ENCODE peak calls at places on chromosomes 13 and 19, in seven cellular contexts. One of them, this sample, is unnamed.

GRCh38 chr13:113209336-113209879 is at the start of gene CUL4A:
- DNase-seq in fibroblast of the conjunctiva: no peak
- DNase-seq in NCI-H2029: peak
- DNase-seq in CD8-positive, alpha-beta memory T cell: peak
- DNase-seq in left ventricle myocardium superior: peak
- DNase-seq in activated CD4-positive, CD25-positive, alpha-beta regulatory T cell: peak
- DNase-seq in Peyer's patch: peak
- DNase-seq in this sample: peak

GRCh38 chr19:862529-863304 is 3.3 kb downstream of the CFD start:
- DNase-seq in fibroblast of the conjunctiva: no peak
- DNase-seq in NCI-H2029: peak
- DNase-seq in CD8-positive, alpha-beta memory T cell: peak
- DNase-seq in left ventricle myocardium superior: peak
- DNase-seq in activated CD4-positive, CD25-positive, alpha-beta regulatory T cell: peak
- DNase-seq in Peyer's patch: peak
- DNase-seq in this sample: no peak

GRCh38 chr13:41610426-41610825 is 153.1 kb downstream of the RGCC start:
- DNase-seq in fibroblast of the conjunctiva: peak
- DNase-seq in NCI-H2029: peak
- DNase-seq in CD8-positive, alpha-beta memory T cell: no peak
- DNase-seq in left ventricle myocardium superior: peak
- DNase-seq in activated CD4-positive, CD25-positive, alpha-beta regulatory T cell: no peak
- DNase-seq in Peyer's patch: no peak
- DNase-seq in this sample: no peak

GRCh38 chr19:22427587-22428298 is 5.6 kb upstream of the ZNF98 start:
- DNase-seq in fibroblast of the conjunctiva: no peak
- DNase-seq in NCI-H2029: no peak
- DNase-seq in CD8-positive, alpha-beta memory T cell: no peak
- DNase-seq in left ventricle myocardium superior: no peak
- DNase-seq in activated CD4-positive, CD25-positive, alpha-beta regulatory T cell: no peak
- DNase-seq in Peyer's patch: no peak
- DNase-seq in this sample: no peak

GRCh38 chr19:2300533-2300932 is 7.4 kb downstream of the LINGO3 start:
- DNase-seq in fibroblast of the conjunctiva: no peak
- DNase-seq in NCI-H2029: no peak
- DNase-seq in CD8-positive, alpha-beta memory T cell: no peak
- DNase-seq in left ventricle myocardium superior: no peak
- DNase-seq in activated CD4-positive, CD25-positive, alpha-beta regulatory T cell: no peak
- DNase-seq in Peyer's patch: no peak
- DNase-seq in this sample: no peak

GRCh38 chr19:46606681-46607440 is 5.7 kb downstream of the CALM3 start:
- DNase-seq in fibroblast of the conjunctiva: no peak
- DNase-seq in NCI-H2029: no peak
- DNase-seq in CD8-positive, alpha-beta memory T cell: no peak
- DNase-seq in left ventricle myocardium superior: peak
- DNase-seq in activated CD4-positive, CD25-positive, alpha-beta regulatory T cell: no peak
- DNase-seq in Peyer's patch: no peak
- DNase-seq in this sample: no peak

GRCh38 chr13:40611004-40611403 is 55.4 kb downstream of the FOXO1 start:
- DNase-seq in fibroblast of the conjunctiva: no peak
- DNase-seq in NCI-H2029: no peak
- DNase-seq in CD8-positive, alpha-beta memory T cell: no peak
- DNase-seq in left ventricle myocardium superior: no peak
- DNase-seq in activated CD4-positive, CD25-positive, alpha-beta regulatory T cell: no peak
- DNase-seq in Peyer's patch: no peak
- DNase-seq in this sample: no peak

GRCh38 chr13:27415116-27415515 is 9.3 kb upstream of the GTF3A start:
- DNase-seq in fibroblast of the conjunctiva: no peak
- DNase-seq in NCI-H2029: no peak
- DNase-seq in CD8-positive, alpha-beta memory T cell: no peak
- DNase-seq in left ventricle myocardium superior: no peak
- DNase-seq in activated CD4-positive, CD25-positive, alpha-beta regulatory T cell: no peak
- DNase-seq in Peyer's patch: no peak
- DNase-seq in this sample: no peak

GRCh38 chr13:46624353-46624752 is 71.4 kb downstream of the LRCH1 start:
- DNase-seq in fibroblast of the conjunctiva: no peak
- DNase-seq in NCI-H2029: no peak
- DNase-seq in CD8-positive, alpha-beta memory T cell: no peak
- DNase-seq in left ventricle myocardium superior: no peak
- DNase-seq in activated CD4-positive, CD25-positive, alpha-beta regulatory T cell: no peak
- DNase-seq in Peyer's patch: no peak
- DNase-seq in this sample: no peak

GRCh38 chr19:16327501-16327900 is 2.9 kb downstream of the KLF2 start:
- DNase-seq in fibroblast of the conjunctiva: no peak
- DNase-seq in NCI-H2029: no peak
- DNase-seq in CD8-positive, alpha-beta memory T cell: peak
- DNase-seq in left ventricle myocardium superior: no peak
- DNase-seq in activated CD4-positive, CD25-positive, alpha-beta regulatory T cell: no peak
- DNase-seq in Peyer's patch: no peak
- DNase-seq in this sample: no peak

GRCh38 chr19:3097442-3097871 is 3.3 kb downstream of the GNA11 start:
- DNase-seq in fibroblast of the conjunctiva: no peak
- DNase-seq in NCI-H2029: no peak
- DNase-seq in CD8-positive, alpha-beta memory T cell: no peak
- DNase-seq in left ventricle myocardium superior: peak
- DNase-seq in activated CD4-positive, CD25-positive, alpha-beta regulatory T cell: no peak
- DNase-seq in Peyer's patch: peak
- DNase-seq in this sample: no peak

GRCh38 chr19:29983568-29983967 is 41.5 kb downstream of the URI1 start:
- DNase-seq in fibroblast of the conjunctiva: no peak
- DNase-seq in NCI-H2029: no peak
- DNase-seq in CD8-positive, alpha-beta memory T cell: no peak
- DNase-seq in left ventricle myocardium superior: no peak
- DNase-seq in activated CD4-positive, CD25-positive, alpha-beta regulatory T cell: no peak
- DNase-seq in Peyer's patch: no peak
- DNase-seq in this sample: no peak

GRCh38 chr19:53068199-53068598 is 23.7 kb downstream of the ERVV-2 start:
- DNase-seq in fibroblast of the conjunctiva: no peak
- DNase-seq in NCI-H2029: no peak
- DNase-seq in CD8-positive, alpha-beta memory T cell: no peak
- DNase-seq in left ventricle myocardium superior: no peak
- DNase-seq in activated CD4-positive, CD25-positive, alpha-beta regulatory T cell: no peak
- DNase-seq in Peyer's patch: no peak
- DNase-seq in this sample: no peak

GRCh38 chr19:51714848-51715247 is 8.9 kb downstream of the HAS1 start:
- DNase-seq in fibroblast of the conjunctiva: no peak
- DNase-seq in NCI-H2029: no peak
- DNase-seq in CD8-positive, alpha-beta memory T cell: no peak
- DNase-seq in left ventricle myocardium superior: no peak
- DNase-seq in activated CD4-positive, CD25-positive, alpha-beta regulatory T cell: no peak
- DNase-seq in Peyer's patch: no peak
- DNase-seq in this sample: no peak

GRCh38 chr13:45707701-45708100 is 5.6 kb downstream of the CBY2 start:
- DNase-seq in fibroblast of the conjunctiva: no peak
- DNase-seq in NCI-H2029: no peak
- DNase-seq in CD8-positive, alpha-beta memory T cell: no peak
- DNase-seq in left ventricle myocardium superior: no peak
- DNase-seq in activated CD4-positive, CD25-positive, alpha-beta regulatory T cell: no peak
- DNase-seq in Peyer's patch: no peak
- DNase-seq in this sample: no peak

GRCh38 chr13:45621950-45622349 is 6.4 kb upstream of the ERICH6B start:
- DNase-seq in fibroblast of the conjunctiva: no peak
- DNase-seq in NCI-H2029: no peak
- DNase-seq in CD8-positive, alpha-beta memory T cell: no peak
- DNase-seq in left ventricle myocardium superior: no peak
- DNase-seq in activated CD4-positive, CD25-positive, alpha-beta regulatory T cell: no peak
- DNase-seq in Peyer's patch: no peak
- DNase-seq in this sample: no peak

GRCh38 chr19:37334179-37335071 is 36.5 kb upstream of the ZNF527 start:
- DNase-seq in fibroblast of the conjunctiva: peak
- DNase-seq in NCI-H2029: peak
- DNase-seq in CD8-positive, alpha-beta memory T cell: peak
- DNase-seq in left ventricle myocardium superior: peak
- DNase-seq in activated CD4-positive, CD25-positive, alpha-beta regulatory T cell: peak
- DNase-seq in Peyer's patch: peak
- DNase-seq in this sample: no peak

GRCh38 chr19:47095707-47096704 is 17.6 kb downstream of the ZC3H4 start:
- DNase-seq in fibroblast of the conjunctiva: no peak
- DNase-seq in NCI-H2029: no peak
- DNase-seq in CD8-positive, alpha-beta memory T cell: no peak
- DNase-seq in left ventricle myocardium superior: peak
- DNase-seq in activated CD4-positive, CD25-positive, alpha-beta regulatory T cell: no peak
- DNase-seq in Peyer's patch: peak
- DNase-seq in this sample: no peak

GRCh38 chr13:63954683-63955082 is 2539.0 kb upstream of the PCDH20 start:
- DNase-seq in fibroblast of the conjunctiva: no peak
- DNase-seq in NCI-H2029: no peak
- DNase-seq in CD8-positive, alpha-beta memory T cell: no peak
- DNase-seq in left ventricle myocardium superior: no peak
- DNase-seq in activated CD4-positive, CD25-positive, alpha-beta regulatory T cell: no peak
- DNase-seq in Peyer's patch: no peak
- DNase-seq in this sample: no peak

GRCh38 chr19:45200614-45201013 is 22.0 kb downstream of the BLOC1S3 start:
- DNase-seq in fibroblast of the conjunctiva: peak
- DNase-seq in NCI-H2029: no peak
- DNase-seq in CD8-positive, alpha-beta memory T cell: no peak
- DNase-seq in left ventricle myocardium superior: no peak
- DNase-seq in activated CD4-positive, CD25-positive, alpha-beta regulatory T cell: no peak
- DNase-seq in Peyer's patch: no peak
- DNase-seq in this sample: peak

GRCh38 chr19:35236638-35237400 is 8.3 kb upstream of the FAM187B start:
- DNase-seq in fibroblast of the conjunctiva: no peak
- DNase-seq in NCI-H2029: no peak
- DNase-seq in CD8-positive, alpha-beta memory T cell: peak
- DNase-seq in left ventricle myocardium superior: no peak
- DNase-seq in activated CD4-positive, CD25-positive, alpha-beta regulatory T cell: no peak
- DNase-seq in Peyer's patch: no peak
- DNase-seq in this sample: peak

GRCh38 chr19:47353307-47353712 is 4.2 kb downstream of the DHX34 start:
- DNase-seq in fibroblast of the conjunctiva: no peak
- DNase-seq in NCI-H2029: peak
- DNase-seq in CD8-positive, alpha-beta memory T cell: no peak
- DNase-seq in left ventricle myocardium superior: peak
- DNase-seq in activated CD4-positive, CD25-positive, alpha-beta regulatory T cell: no peak
- DNase-seq in Peyer's patch: peak
- DNase-seq in this sample: no peak

GRCh38 chr19:12880551-12881171 is 588 bp downstream of the DNASE2 start:
- DNase-seq in fibroblast of the conjunctiva: no peak
- DNase-seq in NCI-H2029: no peak
- DNase-seq in CD8-positive, alpha-beta memory T cell: no peak
- DNase-seq in left ventricle myocardium superior: peak
- DNase-seq in activated CD4-positive, CD25-positive, alpha-beta regulatory T cell: no peak
- DNase-seq in Peyer's patch: no peak
- DNase-seq in this sample: no peak

GRCh38 chr19:6047741-6048231 is 62.5 kb downstream of the RFX2 start:
- DNase-seq in fibroblast of the conjunctiva: no peak
- DNase-seq in NCI-H2029: peak
- DNase-seq in CD8-positive, alpha-beta memory T cell: no peak
- DNase-seq in left ventricle myocardium superior: no peak
- DNase-seq in activated CD4-positive, CD25-positive, alpha-beta regulatory T cell: no peak
- DNase-seq in Peyer's patch: peak
- DNase-seq in this sample: no peak

GRCh38 chr13:112240076-112240475 is 136.1 kb upstream of the SPACA7 start:
- DNase-seq in fibroblast of the conjunctiva: no peak
- DNase-seq in NCI-H2029: no peak
- DNase-seq in CD8-positive, alpha-beta memory T cell: no peak
- DNase-seq in left ventricle myocardium superior: no peak
- DNase-seq in activated CD4-positive, CD25-positive, alpha-beta regulatory T cell: no peak
- DNase-seq in Peyer's patch: no peak
- DNase-seq in this sample: no peak

GRCh38 chr19:10289836-10290438 is at the start of gene ICAM5:
- DNase-seq in fibroblast of the conjunctiva: no peak
- DNase-seq in NCI-H2029: no peak
- DNase-seq in CD8-positive, alpha-beta memory T cell: no peak
- DNase-seq in left ventricle myocardium superior: no peak
- DNase-seq in activated CD4-positive, CD25-positive, alpha-beta regulatory T cell: no peak
- DNase-seq in Peyer's patch: no peak
- DNase-seq in this sample: no peak

GRCh38 chr13:76833465-76833864 is 52.7 kb downstream of the KCTD12 start:
- DNase-seq in fibroblast of the conjunctiva: no peak
- DNase-seq in NCI-H2029: no peak
- DNase-seq in CD8-positive, alpha-beta memory T cell: no peak
- DNase-seq in left ventricle myocardium superior: no peak
- DNase-seq in activated CD4-positive, CD25-positive, alpha-beta regulatory T cell: no peak
- DNase-seq in Peyer's patch: no peak
- DNase-seq in this sample: no peak

GRCh38 chr13:109789262-109789661 is 2.9 kb upstream of the IRS2 start:
- DNase-seq in fibroblast of the conjunctiva: no peak
- DNase-seq in NCI-H2029: no peak
- DNase-seq in CD8-positive, alpha-beta memory T cell: no peak
- DNase-seq in left ventricle myocardium superior: no peak
- DNase-seq in activated CD4-positive, CD25-positive, alpha-beta regulatory T cell: no peak
- DNase-seq in Peyer's patch: no peak
- DNase-seq in this sample: no peak

GRCh38 chr19:40716031-40716654 is 543 bp downstream of the COQ8B start:
- DNase-seq in fibroblast of the conjunctiva: no peak
- DNase-seq in NCI-H2029: no peak
- DNase-seq in CD8-positive, alpha-beta memory T cell: peak
- DNase-seq in left ventricle myocardium superior: no peak
- DNase-seq in activated CD4-positive, CD25-positive, alpha-beta regulatory T cell: no peak
- DNase-seq in Peyer's patch: peak
- DNase-seq in this sample: no peak

GRCh38 chr13:103852036-103852435 is 785.8 kb upstream of the SLC10A2 start:
- DNase-seq in fibroblast of the conjunctiva: no peak
- DNase-seq in NCI-H2029: no peak
- DNase-seq in CD8-positive, alpha-beta memory T cell: no peak
- DNase-seq in left ventricle myocardium superior: no peak
- DNase-seq in activated CD4-positive, CD25-positive, alpha-beta regulatory T cell: no peak
- DNase-seq in Peyer's patch: no peak
- DNase-seq in this sample: no peak

This sample was measured in GDM1.